ENCODE peak calls at places on chromosome 20, in nine cellular contexts. One of them, this sample, is unnamed.

GRCh38 chr20:40525356-40525755 is 163.7 kb downstream of the MAFB start:
- DNase-seq in NCI-H524: no peak
- DNase-seq in activated effector memory CD4-positive, alpha-beta T cell treated with Interleukin-2 at 50 U/mL for 16 hours: no peak
- DNase-seq in stimulated activated naive CD8-positive, alpha-beta T cell treated with anti-CD3 and anti-CD28 coated beads, Interleukin-15, amount 100 ng/mL, for 72 hours: no peak
- DNase-seq in HTR-8/SVneo: no peak
- DNase-seq in NCI-H774: no peak
- DNase-seq in kidney glomerular epithelial cell: no peak
- DNase-seq in PC-9: no peak
- DNase-seq in epithelial cell of esophagus: no peak
- DNase-seq in this sample: no peak

GRCh38 chr20:45452772-45453171 is 16.8 kb upstream of the WFDC2 start:
- DNase-seq in NCI-H524: peak
- DNase-seq in activated effector memory CD4-positive, alpha-beta T cell treated with Interleukin-2 at 50 U/mL for 16 hours: no peak
- DNase-seq in stimulated activated naive CD8-positive, alpha-beta T cell treated with anti-CD3 and anti-CD28 coated beads, Interleukin-15, amount 100 ng/mL, for 72 hours: no peak
- DNase-seq in HTR-8/SVneo: no peak
- DNase-seq in NCI-H774: no peak
- DNase-seq in kidney glomerular epithelial cell: no peak
- DNase-seq in PC-9: no peak
- DNase-seq in epithelial cell of esophagus: no peak
- DNase-seq in this sample: no peak

GRCh38 chr20:45470939-45471338 is 1.4 kb downstream of the WFDC2 start:
- DNase-seq in NCI-H524: peak
- DNase-seq in activated effector memory CD4-positive, alpha-beta T cell treated with Interleukin-2 at 50 U/mL for 16 hours: no peak
- DNase-seq in stimulated activated naive CD8-positive, alpha-beta T cell treated with anti-CD3 and anti-CD28 coated beads, Interleukin-15, amount 100 ng/mL, for 72 hours: no peak
- DNase-seq in HTR-8/SVneo: no peak
- DNase-seq in NCI-H774: no peak
- DNase-seq in kidney glomerular epithelial cell: no peak
- DNase-seq in PC-9: no peak
- DNase-seq in epithelial cell of esophagus: no peak
- DNase-seq in this sample: no peak

GRCh38 chr20:9609892-9610502 is 95.6 kb downstream of the LAMP5 start:
- DNase-seq in NCI-H524: peak
- DNase-seq in activated effector memory CD4-positive, alpha-beta T cell treated with Interleukin-2 at 50 U/mL for 16 hours: no peak
- DNase-seq in stimulated activated naive CD8-positive, alpha-beta T cell treated with anti-CD3 and anti-CD28 coated beads, Interleukin-15, amount 100 ng/mL, for 72 hours: no peak
- DNase-seq in HTR-8/SVneo: peak
- DNase-seq in NCI-H774: peak
- DNase-seq in kidney glomerular epithelial cell: peak
- DNase-seq in PC-9: no peak
- DNase-seq in epithelial cell of esophagus: peak
- DNase-seq in this sample: peak

GRCh38 chr20:36065427-36065998 is 89.0 kb upstream of the EPB41L1 start:
- DNase-seq in NCI-H524: no peak
- DNase-seq in activated effector memory CD4-positive, alpha-beta T cell treated with Interleukin-2 at 50 U/mL for 16 hours: no peak
- DNase-seq in stimulated activated naive CD8-positive, alpha-beta T cell treated with anti-CD3 and anti-CD28 coated beads, Interleukin-15, amount 100 ng/mL, for 72 hours: no peak
- DNase-seq in HTR-8/SVneo: no peak
- DNase-seq in NCI-H774: no peak
- DNase-seq in kidney glomerular epithelial cell: no peak
- DNase-seq in PC-9: no peak
- DNase-seq in epithelial cell of esophagus: no peak
- DNase-seq in this sample: no peak

GRCh38 chr20:58084966-58085365 is 143.5 kb downstream of the ANKRD60 start:
- DNase-seq in NCI-H524: no peak
- DNase-seq in activated effector memory CD4-positive, alpha-beta T cell treated with Interleukin-2 at 50 U/mL for 16 hours: no peak
- DNase-seq in stimulated activated naive CD8-positive, alpha-beta T cell treated with anti-CD3 and anti-CD28 coated beads, Interleukin-15, amount 100 ng/mL, for 72 hours: no peak
- DNase-seq in HTR-8/SVneo: no peak
- DNase-seq in NCI-H774: no peak
- DNase-seq in kidney glomerular epithelial cell: no peak
- DNase-seq in PC-9: no peak
- DNase-seq in epithelial cell of esophagus: no peak
- DNase-seq in this sample: no peak

GRCh38 chr20:46638367-46639274 is 12.6 kb downstream of the SLC13A3 start:
- DNase-seq in NCI-H524: no peak
- DNase-seq in activated effector memory CD4-positive, alpha-beta T cell treated with Interleukin-2 at 50 U/mL for 16 hours: no peak
- DNase-seq in stimulated activated naive CD8-positive, alpha-beta T cell treated with anti-CD3 and anti-CD28 coated beads, Interleukin-15, amount 100 ng/mL, for 72 hours: no peak
- DNase-seq in HTR-8/SVneo: no peak
- DNase-seq in NCI-H774: no peak
- DNase-seq in kidney glomerular epithelial cell: no peak
- DNase-seq in PC-9: no peak
- DNase-seq in epithelial cell of esophagus: no peak
- DNase-seq in this sample: no peak

GRCh38 chr20:46801003-46801702 is 91.7 kb downstream of the SLC2A10 start:
- DNase-seq in NCI-H524: peak
- DNase-seq in activated effector memory CD4-positive, alpha-beta T cell treated with Interleukin-2 at 50 U/mL for 16 hours: no peak
- DNase-seq in stimulated activated naive CD8-positive, alpha-beta T cell treated with anti-CD3 and anti-CD28 coated beads, Interleukin-15, amount 100 ng/mL, for 72 hours: no peak
- DNase-seq in HTR-8/SVneo: no peak
- DNase-seq in NCI-H774: no peak
- DNase-seq in kidney glomerular epithelial cell: no peak
- DNase-seq in PC-9: no peak
- DNase-seq in epithelial cell of esophagus: peak
- DNase-seq in this sample: no peak

GRCh38 chr20:38779247-38780097 is 26.0 kb upstream of the PPP1R16B start:
- DNase-seq in NCI-H524: no peak
- DNase-seq in activated effector memory CD4-positive, alpha-beta T cell treated with Interleukin-2 at 50 U/mL for 16 hours: no peak
- DNase-seq in stimulated activated naive CD8-positive, alpha-beta T cell treated with anti-CD3 and anti-CD28 coated beads, Interleukin-15, amount 100 ng/mL, for 72 hours: no peak
- DNase-seq in HTR-8/SVneo: no peak
- DNase-seq in NCI-H774: no peak
- DNase-seq in kidney glomerular epithelial cell: no peak
- DNase-seq in PC-9: peak
- DNase-seq in epithelial cell of esophagus: peak
- DNase-seq in this sample: no peak

GRCh38 chr20:36604952-36605308 is 649 bp upstream of the RAB5IF start:
- DNase-seq in NCI-H524: no peak
- DNase-seq in activated effector memory CD4-positive, alpha-beta T cell treated with Interleukin-2 at 50 U/mL for 16 hours: no peak
- DNase-seq in stimulated activated naive CD8-positive, alpha-beta T cell treated with anti-CD3 and anti-CD28 coated beads, Interleukin-15, amount 100 ng/mL, for 72 hours: no peak
- DNase-seq in HTR-8/SVneo: no peak
- DNase-seq in NCI-H774: peak
- DNase-seq in kidney glomerular epithelial cell: no peak
- DNase-seq in PC-9: peak
- DNase-seq in epithelial cell of esophagus: peak
- DNase-seq in this sample: no peak

GRCh38 chr20:9989066-9989724 is 45.6 kb upstream of the ANKEF1 start:
- DNase-seq in NCI-H524: no peak
- DNase-seq in activated effector memory CD4-positive, alpha-beta T cell treated with Interleukin-2 at 50 U/mL for 16 hours: no peak
- DNase-seq in stimulated activated naive CD8-positive, alpha-beta T cell treated with anti-CD3 and anti-CD28 coated beads, Interleukin-15, amount 100 ng/mL, for 72 hours: no peak
- DNase-seq in HTR-8/SVneo: no peak
- DNase-seq in NCI-H774: no peak
- DNase-seq in kidney glomerular epithelial cell: no peak
- DNase-seq in PC-9: no peak
- DNase-seq in epithelial cell of esophagus: peak
- DNase-seq in this sample: no peak

GRCh38 chr20:58481541-58482021 is 33.6 kb downstream of the APCDD1L start:
- DNase-seq in NCI-H524: no peak
- DNase-seq in activated effector memory CD4-positive, alpha-beta T cell treated with Interleukin-2 at 50 U/mL for 16 hours: peak
- DNase-seq in stimulated activated naive CD8-positive, alpha-beta T cell treated with anti-CD3 and anti-CD28 coated beads, Interleukin-15, amount 100 ng/mL, for 72 hours: peak
- DNase-seq in HTR-8/SVneo: peak
- DNase-seq in NCI-H774: no peak
- DNase-seq in kidney glomerular epithelial cell: no peak
- DNase-seq in PC-9: peak
- DNase-seq in epithelial cell of esophagus: peak
- DNase-seq in this sample: no peak

GRCh38 chr20:19880256-19881079 is 122.4 kb downstream of the RIN2 start:
- DNase-seq in NCI-H524: no peak
- DNase-seq in activated effector memory CD4-positive, alpha-beta T cell treated with Interleukin-2 at 50 U/mL for 16 hours: no peak
- DNase-seq in stimulated activated naive CD8-positive, alpha-beta T cell treated with anti-CD3 and anti-CD28 coated beads, Interleukin-15, amount 100 ng/mL, for 72 hours: no peak
- DNase-seq in HTR-8/SVneo: peak
- DNase-seq in NCI-H774: no peak
- DNase-seq in kidney glomerular epithelial cell: peak
- DNase-seq in PC-9: peak
- DNase-seq in epithelial cell of esophagus: peak
- DNase-seq in this sample: no peak

GRCh38 chr20:41286240-41286851 is 31.2 kb downstream of the ZHX3 start:
- DNase-seq in NCI-H524: no peak
- DNase-seq in activated effector memory CD4-positive, alpha-beta T cell treated with Interleukin-2 at 50 U/mL for 16 hours: no peak
- DNase-seq in stimulated activated naive CD8-positive, alpha-beta T cell treated with anti-CD3 and anti-CD28 coated beads, Interleukin-15, amount 100 ng/mL, for 72 hours: no peak
- DNase-seq in HTR-8/SVneo: no peak
- DNase-seq in NCI-H774: no peak
- DNase-seq in kidney glomerular epithelial cell: no peak
- DNase-seq in PC-9: no peak
- DNase-seq in epithelial cell of esophagus: no peak
- DNase-seq in this sample: no peak

GRCh38 chr20:17614812-17615644 is 45.2 kb downstream of the DSTN start:
- DNase-seq in NCI-H524: no peak
- DNase-seq in activated effector memory CD4-positive, alpha-beta T cell treated with Interleukin-2 at 50 U/mL for 16 hours: no peak
- DNase-seq in stimulated activated naive CD8-positive, alpha-beta T cell treated with anti-CD3 and anti-CD28 coated beads, Interleukin-15, amount 100 ng/mL, for 72 hours: no peak
- DNase-seq in HTR-8/SVneo: no peak
- DNase-seq in NCI-H774: no peak
- DNase-seq in kidney glomerular epithelial cell: no peak
- DNase-seq in PC-9: no peak
- DNase-seq in epithelial cell of esophagus: no peak
- DNase-seq in this sample: no peak

GRCh38 chr20:1469925-1470571 is 3.4 kb upstream of the NSFL1C start:
- DNase-seq in NCI-H524: peak
- DNase-seq in activated effector memory CD4-positive, alpha-beta T cell treated with Interleukin-2 at 50 U/mL for 16 hours: no peak
- DNase-seq in stimulated activated naive CD8-positive, alpha-beta T cell treated with anti-CD3 and anti-CD28 coated beads, Interleukin-15, amount 100 ng/mL, for 72 hours: no peak
- DNase-seq in HTR-8/SVneo: peak
- DNase-seq in NCI-H774: peak
- DNase-seq in kidney glomerular epithelial cell: peak
- DNase-seq in PC-9: peak
- DNase-seq in epithelial cell of esophagus: peak
- DNase-seq in this sample: peak

GRCh38 chr20:21397341-21398108 is at the start of gene NKX2-4:
- DNase-seq in NCI-H524: peak
- DNase-seq in activated effector memory CD4-positive, alpha-beta T cell treated with Interleukin-2 at 50 U/mL for 16 hours: no peak
- DNase-seq in stimulated activated naive CD8-positive, alpha-beta T cell treated with anti-CD3 and anti-CD28 coated beads, Interleukin-15, amount 100 ng/mL, for 72 hours: no peak
- DNase-seq in HTR-8/SVneo: no peak
- DNase-seq in NCI-H774: no peak
- DNase-seq in kidney glomerular epithelial cell: no peak
- DNase-seq in PC-9: no peak
- DNase-seq in epithelial cell of esophagus: no peak
- DNase-seq in this sample: no peak